ENCODE peak calls at places on chromosomes 2 and 18, in ten cellular contexts. Q is AG09309, O is transverse colon, W is fibroblast of lung, J is heart right ventricle, D is bronchial epithelial cell, G is uterus, Y is OCI-LY7, K is upper lobe of right lung, I is IMR-90. H is an unnamed sample.

GRCh38 chr2:193712912-193713311 is 1518.2 kb upstream of the TMEFF2 start:
- DNase-seq in G (no peak), W (no peak), Y (no peak), D (no peak), K (no peak), O (no peak), I (no peak), J (no peak), Q (no peak), H (no peak)

GRCh38 chr2:3450385-3451031 is 68.8 kb downstream of the ADI1 start:
- DNase-seq in W (no peak), G (peak), Q (no peak), J (peak), Y (no peak), D (no peak), I (no peak), K (no peak), O (no peak), H (peak)

GRCh38 chr18:66872277-66872676 is 268.4 kb upstream of the CDH19 start:
- DNase-seq in Q (no peak), O (no peak), G (no peak), I (no peak), K (no peak), J (no peak), W (peak), Y (peak), D (peak), H (no peak)

GRCh38 chr2:167992258-167992657 is 255.1 kb downstream of the STK39 start:
- DNase-seq in Y (no peak), J (no peak), D (no peak), K (no peak), Q (no peak), W (no peak), I (no peak), G (no peak), O (no peak), H (no peak)

GRCh38 chr18:4858378-4859127 is 338.5 kb downstream of the AKAIN1 start:
- DNase-seq in Y (no peak), G (no peak), J (no peak), D (no peak), Q (no peak), W (no peak), I (no peak), O (no peak), K (no peak), H (no peak)

GRCh38 chr2:208147759-208148158 is 1.8 kb upstream of the CRYGB start:
- DNase-seq in D (no peak), Q (no peak), Y (no peak), J (no peak), I (no peak), O (no peak), W (no peak), G (no peak), K (no peak), H (no peak)

GRCh38 chr2:224819075-224819474 is 102.9 kb upstream of the CCDC195 start:
- DNase-seq in Q (no peak), K (no peak), W (peak), G (no peak), I (peak), Y (no peak), O (no peak), J (no peak), D (peak), H (no peak)

GRCh38 chr2:215436705-215437570 is 1.1 kb upstream of the FN1 start:
- DNase-seq in K (no peak), W (no peak), G (no peak), O (no peak), J (no peak), Q (no peak), Y (no peak), D (no peak), I (no peak), H (peak)

GRCh38 chr2:121804340-121804739 is 48.9 kb downstream of the TSN start:
- DNase-seq in Y (peak), G (no peak), Q (no peak), O (no peak), J (no peak), W (peak), I (peak), K (no peak), D (no peak), H (no peak)

GRCh38 chr18:8706981-8707940 is 1.9 kb downstream of the MTCL1 start:
- DNase-seq in D (peak), I (peak), W (peak), K (peak), G (peak), Q (peak), J (peak), Y (peak), O (no peak), H (peak)
- TF ChIP-seq CTCF in D (peak), I (no peak), W (peak), K (no peak), G (no peak), Q (peak), J (no peak), Y (peak), O (no peak), H (peak)

DNA sequence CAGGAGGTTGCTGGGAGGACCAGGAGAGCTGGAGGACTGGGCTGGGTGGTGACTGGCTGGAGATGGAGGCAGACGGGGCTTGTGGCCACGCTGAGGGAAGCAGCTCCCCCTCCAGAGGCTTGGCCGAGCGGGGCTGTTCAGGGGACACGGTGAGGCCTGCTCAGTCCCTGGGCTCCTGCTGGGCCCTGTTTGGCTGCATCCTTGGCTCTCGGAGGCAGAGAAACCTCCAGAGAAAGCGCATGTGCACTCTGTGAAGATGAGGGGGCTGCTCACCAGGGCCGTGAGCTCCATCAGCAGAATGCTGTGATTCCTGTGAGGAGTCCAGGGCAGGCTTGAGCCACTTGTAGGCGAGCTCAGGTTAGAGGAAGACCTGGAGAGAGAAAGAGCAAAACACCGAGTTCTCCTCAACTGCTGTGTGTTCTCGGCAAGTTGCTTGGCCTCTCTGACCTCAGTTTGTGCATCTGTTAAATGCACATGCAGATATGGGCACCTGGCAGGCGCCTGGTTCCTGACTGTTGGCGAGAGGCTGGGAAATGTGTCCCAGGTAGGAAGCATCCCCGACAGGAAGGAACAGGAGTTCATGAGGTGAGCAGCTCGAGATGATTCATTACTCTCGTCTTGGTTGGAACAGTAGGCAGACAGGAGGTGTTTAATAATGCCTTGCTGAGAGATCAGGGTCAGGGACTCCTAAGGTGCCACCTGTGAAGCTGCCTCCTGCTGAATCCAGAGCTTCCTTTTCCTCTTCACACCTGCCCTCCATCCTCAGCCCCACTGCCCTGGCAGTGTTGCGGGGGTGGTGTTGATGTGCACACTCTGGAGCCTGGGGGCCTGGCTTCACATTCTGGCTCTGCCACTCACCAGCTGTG is 941 bp downstream of the ZAP70 start:
- DNase-seq in Q (no peak), K (peak), O (no peak), I (no peak), J (no peak), W (no peak), Y (peak), G (no peak), D (peak), H (no peak)
- H3K4me3 ChIP-seq in Q (no peak), K (peak), O (no peak), I (no peak), J (peak), W (no peak), Y (peak), G (no peak), D (no peak), H (no peak)

GRCh38 chr2:204586444-204587165 is 41.3 kb downstream of the PARD3B start:
- DNase-seq in Q (no peak), Y (no peak), K (no peak), J (no peak), W (peak), G (no peak), I (peak), O (no peak), D (no peak), H (no peak)

GRCh38 chr2:204585930-204586329 is 40.7 kb downstream of the PARD3B start:
- DNase-seq in J (no peak), Q (no peak), G (no peak), D (no peak), W (no peak), K (no peak), Y (no peak), O (no peak), I (no peak), H (peak)

GRCh38 chr2:204590063-204590462 is 44.8 kb downstream of the PARD3B start:
- DNase-seq in O (no peak), K (no peak), G (no peak), D (no peak), Q (no peak), J (no peak), I (no peak), W (no peak), Y (no peak), H (no peak)
- TF ChIP-seq CTCF in O (no peak), K (no peak), G (no peak), D (no peak), Q (no peak), J (no peak), I (no peak), W (no peak), Y (no peak), H (no peak)

DNA sequence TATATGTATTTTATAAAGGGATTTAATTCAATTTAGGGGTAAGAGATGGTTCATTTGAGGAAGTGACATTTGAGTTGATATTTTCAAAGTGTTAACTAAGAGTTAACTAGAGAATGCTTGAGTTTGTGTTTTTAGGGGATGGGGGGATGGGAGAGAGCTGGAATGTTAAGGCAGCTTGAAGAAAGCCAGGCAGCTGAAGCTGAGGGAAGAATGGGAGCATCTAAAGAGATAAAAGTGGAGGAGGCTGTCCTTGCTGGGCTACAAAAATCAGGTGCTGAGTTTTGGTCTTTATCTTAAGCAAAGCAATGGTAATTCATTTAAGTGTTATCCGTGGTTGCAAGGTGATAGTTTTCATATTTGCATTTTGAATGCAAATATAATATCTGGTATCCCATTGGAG is 9.2 kb downstream of the CHST9 start:
- DNase-seq in G (no peak), Y (no peak), D (no peak), I (no peak), J (no peak), W (no peak), Q (no peak), K (no peak), O (no peak), H (no peak)
- H3K4me3 ChIP-seq in G (no peak), Y (no peak), D (no peak), I (no peak), J (no peak), W (no peak), Q (no peak), K (no peak), O (no peak), H (no peak)

GRCh38 chr2:76050196-76050595 is 339.5 kb upstream of the GCFC2 start:
- DNase-seq in K (no peak), J (no peak), G (no peak), I (no peak), W (no peak), O (no peak), D (no peak), Y (no peak), Q (no peak), H (no peak)
- TF ChIP-seq CTCF in K (no peak), J (no peak), G (no peak), I (no peak), W (no peak), O (no peak), D (no peak), Y (peak), Q (no peak), H (no peak)

DNA sequence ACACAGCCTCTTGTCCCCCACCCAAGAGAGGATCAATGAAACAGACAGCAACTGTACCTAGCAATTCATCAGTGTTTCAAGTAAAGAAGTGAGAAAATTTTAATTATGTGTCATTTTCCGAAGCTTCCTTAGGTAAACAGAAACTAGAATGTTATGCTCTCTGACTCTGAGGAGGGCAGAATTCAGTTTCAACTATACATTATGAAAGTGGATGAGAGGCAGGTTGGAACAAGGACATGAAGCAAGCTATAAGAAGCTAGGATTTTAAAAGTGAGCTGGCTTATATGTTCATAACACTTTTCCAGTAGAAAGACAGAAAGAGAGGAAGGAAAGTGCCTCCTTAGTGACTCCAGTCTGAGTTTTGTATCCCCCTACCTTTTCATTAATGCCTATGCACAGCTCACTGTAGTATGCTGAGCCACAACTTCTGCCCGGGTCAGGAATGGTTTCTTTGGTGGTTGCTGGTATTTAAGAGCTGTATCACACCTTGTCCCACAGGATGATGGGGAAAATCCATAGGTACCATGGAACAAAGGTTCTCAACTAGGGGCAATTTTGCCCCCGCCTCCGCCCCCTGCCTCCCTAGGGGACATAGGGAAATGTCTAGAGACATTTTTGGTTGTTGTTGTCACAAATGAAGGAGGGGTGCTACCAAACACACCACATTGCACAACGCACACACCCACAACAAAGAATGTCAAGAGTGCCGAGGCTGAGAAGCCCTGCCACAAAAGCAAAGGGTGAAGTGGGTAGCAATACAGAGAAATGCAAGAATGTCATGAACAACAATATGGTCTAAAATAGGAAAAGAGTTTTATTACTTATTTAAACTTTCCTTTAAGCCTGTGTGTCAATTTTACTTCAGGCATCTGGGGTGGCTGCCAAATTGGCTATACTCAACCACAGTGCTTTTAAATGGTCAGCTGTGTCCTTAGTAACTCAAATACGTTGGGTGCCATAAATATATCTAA is 161.0 kb upstream of the ZFP36L2 start:
- DNase-seq in G (no peak), J (no peak), W (peak), K (no peak), D (peak), I (peak), O (peak), Y (no peak), Q (no peak), H (peak)
- H3K4me3 ChIP-seq in G (no peak), J (no peak), W (no peak), K (no peak), D (no peak), I (no peak), O (no peak), Y (no peak), Q (no peak), H (no peak)

GRCh38 chr2:75311993-75312392 is 112.7 kb upstream of the TACR1 start:
- DNase-seq in Y (peak), D (no peak), Q (no peak), O (peak), G (no peak), K (no peak), W (no peak), I (no peak), J (no peak), H (no peak)
- TF ChIP-seq CTCF in Y (peak), D (peak), Q (no peak), O (no peak), G (no peak), K (no peak), W (no peak), I (peak), J (no peak), H (no peak)

GRCh38 chr2:68122680-68122964 is 35.1 kb upstream of the PNO1 start:
- DNase-seq in Y (no peak), D (no peak), G (no peak), I (no peak), O (no peak), Q (no peak), K (no peak), J (no peak), W (no peak), H (no peak)
- H3K4me3 ChIP-seq in Y (no peak), D (no peak), G (no peak), I (no peak), O (no peak), Q (no peak), K (no peak), J (no peak), W (no peak), H (no peak)